ENCODE peak calls at places on chromosomes 16 and 17, in seven cellular contexts. P is tibial nerve, Q is neural progenitor cell, R is lower leg skin, M is BJ, J is mammary epithelial cell, X is transverse colon. V is an unnamed sample.

GRCh38 chr17:42221886-42222745 is 27.8 kb upstream of the GHDC start:
- DNase-seq in P (no peak), Q (peak; percentile 71), R (peak; percentile 82), M (no peak), J (peak; percentile 17), X (peak; percentile 44), V (peak; percentile 17)

GRCh38 chr16:56470232-56470631 is 18.9 kb downstream of the OGFOD1 start:
- DNase-seq in P (no peak), Q (no peak), R (no peak), M (no peak), J (peak; percentile 78), X (no peak), V (no peak)

GRCh38 chr17:76556759-76557367 is 17.0 kb downstream of the PRCD start:
- DNase-seq in P (no peak), Q (peak; percentile 25), R (no peak), M (no peak), J (peak; percentile 66), X (peak; percentile 36), V (no peak)

GRCh38 chr16:804193-805048 is 3.9 kb upstream of the GNG13 start:
- DNase-seq in P (no peak), Q (no peak), R (no peak), M (no peak), J (no peak), X (no peak), V (no peak)

GRCh38 chr16:27097671-27098275 is 31.0 kb downstream of the C16orf82 start:
- DNase-seq in P (peak; percentile 37), Q (no peak), R (peak; percentile 94), M (no peak), J (no peak), X (no peak), V (no peak)

GRCh38 chr16:22257440-22257839 is 39.8 kb upstream of the POLR3E start:
- DNase-seq in P (no peak), Q (no peak), R (no peak), M (no peak), J (no peak), X (no peak), V (no peak)

GRCh38 chr16:86101135-86101911 is 202.4 kb downstream of the IRF8 start:
- DNase-seq in P (no peak), Q (no peak), R (peak; percentile 63), M (no peak), J (no peak), X (no peak), V (no peak)

GRCh38 chr17:64457156-64457555 is 8.2 kb downstream of the MILR1 start:
- DNase-seq in P (no peak), Q (no peak), R (no peak), M (no peak), J (no peak), X (no peak), V (no peak)

GRCh38 chr16:83742520-83742919 is 65.3 kb upstream of the HSBP1 start:
- DNase-seq in P (no peak), Q (no peak), R (no peak), M (no peak), J (no peak), X (no peak), V (no peak)

GRCh38 chr16:49019081-49019633 is 262.5 kb downstream of the CBLN1 start:
- DNase-seq in P (no peak), Q (peak; percentile 67), R (peak; percentile 54), M (no peak), J (no peak), X (no peak), V (peak; percentile 86)

GRCh38 chr16:1979271-1980025 is 1.8 kb downstream of the NOXO1 start:
- DNase-seq in P (no peak), Q (peak; percentile 52), R (no peak), M (no peak), J (peak; percentile 87), X (peak; percentile 92), V (no peak)

GRCh38 chr17:60231234-60231633 is 81.5 kb downstream of the CA4 start:
- DNase-seq in P (no peak), Q (peak; percentile 4), R (no peak), M (no peak), J (peak; percentile 9), X (no peak), V (no peak)

GRCh38 chr16:10338426-10338825 is 47.4 kb upstream of the ATF7IP2 start:
- DNase-seq in P (no peak), Q (no peak), R (no peak), M (no peak), J (peak; percentile 17), X (no peak), V (no peak)

GRCh38 chr17:60153606-60154355 is 4.0 kb downstream of the CA4 start:
- DNase-seq in P (no peak), Q (no peak), R (no peak), M (no peak), J (no peak), X (no peak), V (no peak)

GRCh38 chr16:12879812-12880211 is 21.6 kb upstream of the SHISA9 start:
- DNase-seq in P (no peak), Q (no peak), R (no peak), M (no peak), J (no peak), X (no peak), V (no peak)

GRCh38 chr17:31598388-31598760 is 206.9 kb downstream of the RAB11FIP4 start:
- DNase-seq in P (no peak), Q (no peak), R (peak; percentile 12), M (no peak), J (no peak), X (no peak), V (no peak)
- TF ChIP-seq CTCF in P (no peak), Q (no peak), R (no peak), M (no peak), J (no peak), X (no peak), V (no peak)

DNA sequence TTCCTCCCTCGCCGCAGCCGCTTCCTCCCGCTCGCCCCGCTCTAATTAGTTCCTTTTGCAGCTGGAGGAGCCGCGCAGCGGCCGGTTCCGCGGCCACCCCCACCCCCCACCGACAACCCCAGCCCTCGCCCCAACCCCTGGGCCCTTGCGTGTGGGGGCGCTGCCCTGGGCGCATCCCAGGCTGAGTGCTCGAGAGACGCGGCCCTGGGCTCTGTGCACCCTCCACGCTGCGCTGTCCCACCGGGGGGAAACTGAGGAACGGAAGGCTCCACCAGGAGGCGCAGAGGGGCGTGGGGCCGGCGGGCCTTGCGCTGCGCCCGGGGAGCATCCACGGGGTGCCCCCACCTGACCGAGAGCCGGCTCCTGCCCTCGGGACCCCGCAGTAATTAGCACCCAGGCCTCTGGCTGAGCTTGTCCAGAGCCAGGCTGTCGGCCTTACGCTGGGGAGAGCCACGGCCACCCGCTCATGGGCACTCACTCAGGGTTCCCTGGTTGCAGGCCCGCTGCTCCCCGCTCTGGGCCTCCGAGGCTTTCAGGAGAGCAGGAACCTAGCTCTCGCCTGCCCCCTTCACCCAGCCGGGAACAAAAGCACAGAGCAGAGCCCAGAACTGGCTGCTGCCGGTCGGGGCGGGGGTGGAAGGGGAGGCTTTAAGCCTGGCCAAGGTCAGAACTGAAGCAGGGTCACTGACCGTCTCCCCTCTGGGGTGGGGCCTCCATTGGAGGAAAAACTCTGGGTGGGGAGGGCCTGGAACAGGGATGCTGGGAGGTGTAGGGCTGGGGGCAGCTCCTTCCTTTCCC is 12.1 kb downstream of the GLIS2 start:
- DNase-seq in P (peak; percentile 60), Q (peak; percentile 94), R (peak; percentile 95), M (no peak), J (peak; percentile 40), X (peak; percentile 74), V (no peak)
- H3K4me3 ChIP-seq in P (peak overlapping the region; percentile 55), Q (peak overlapping the region; percentile 54), R (peak overlapping the region; percentile 23), M (peak overlapping the region; percentile 32), J (no peak overlapping the region), X (peak overlapping the region; percentile 21), V (peak overlapping the region; percentile 36)

GRCh38 chr17:79201536-79202227 is 127.1 kb downstream of the ENGASE start:
- DNase-seq in P (no peak), Q (no peak), R (no peak), M (no peak), J (peak; percentile 23), X (no peak), V (no peak)

GRCh38 chr17:79203016-79203415 is 128.4 kb downstream of the ENGASE start:
- DNase-seq in P (no peak), Q (no peak), R (no peak), M (no peak), J (no peak), X (no peak), V (no peak)

GRCh38 chr17:79204261-79204660 is 129.6 kb downstream of the ENGASE start:
- DNase-seq in P (no peak), Q (no peak), R (no peak), M (no peak), J (no peak), X (no peak), V (no peak)

GRCh38 chr17:79202476-79202875 is 127.9 kb downstream of the ENGASE start:
- DNase-seq in P (no peak), Q (no peak), R (no peak), M (no peak), J (no peak), X (no peak), V (no peak)

DNA sequence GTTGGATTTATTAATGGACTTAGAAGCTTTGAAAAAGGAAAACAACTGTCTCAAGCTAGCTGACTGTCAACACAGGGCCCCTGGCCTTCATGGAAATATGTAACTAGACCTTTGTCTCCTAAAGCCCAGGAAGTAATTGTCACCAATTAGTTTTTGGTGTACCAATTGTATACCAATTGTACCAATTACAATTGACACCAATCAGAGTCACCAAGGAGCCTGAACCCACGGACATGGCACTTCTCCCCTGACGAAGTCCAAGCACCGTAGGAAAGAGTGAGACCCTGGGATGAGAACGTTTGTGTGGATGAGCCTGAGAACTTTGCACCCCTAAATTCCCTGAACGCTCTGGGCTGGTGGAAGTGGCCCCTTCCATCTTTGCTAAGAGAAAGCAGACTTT is 129.0 kb downstream of the ENGASE start:
- DNase-seq in P (no peak), Q (no peak), R (no peak), M (no peak), J (no peak), X (no peak), V (no peak)
- TF ChIP-seq CTCF in P (no peak), Q (no peak), R (no peak), M (no peak), J (no peak), X (no peak), V (no peak)

GRCh38 chr16:51134269-51134812 is 16.7 kb downstream of the SALL1 start:
- DNase-seq in P (no peak), Q (peak; percentile 59), R (no peak), M (no peak), J (no peak), X (no peak), V (no peak)

GRCh38 chr16:51133130-51133529 is 17.9 kb downstream of the SALL1 start:
- DNase-seq in P (no peak), Q (no peak), R (no peak), M (no peak), J (no peak), X (no peak), V (no peak)

GRCh38 chr16:51137097-51137496 is 14.0 kb downstream of the SALL1 start:
- DNase-seq in P (no peak), Q (no peak), R (no peak), M (no peak), J (no peak), X (no peak), V (no peak)

GRCh38 chr16:51133691-51134090 is 17.4 kb downstream of the SALL1 start:
- DNase-seq in P (no peak), Q (peak; percentile 45), R (no peak), M (no peak), J (no peak), X (no peak), V (no peak)

DNA sequence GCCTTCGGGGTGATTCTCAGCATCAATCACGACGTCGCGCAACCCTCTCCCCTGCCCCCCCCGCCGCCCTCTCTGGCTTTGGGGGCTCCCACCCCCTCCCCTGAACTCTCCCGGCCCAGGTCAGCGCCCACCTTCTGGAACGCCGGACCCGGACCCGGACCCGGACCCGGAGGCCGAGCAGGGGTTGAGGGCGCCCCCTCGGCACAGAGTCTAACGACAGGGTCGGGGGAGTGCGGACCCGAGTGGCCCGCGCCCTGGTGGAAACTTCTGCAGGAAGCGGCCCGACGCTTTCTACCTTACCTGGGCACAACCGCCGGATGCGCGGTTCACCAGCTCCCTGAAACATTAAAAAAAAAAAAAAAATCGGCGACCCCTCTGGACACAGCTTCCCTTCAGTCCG is 16.2 kb downstream of the SALL1 start:
- DNase-seq in P (no peak), Q (no peak), R (no peak), M (no peak), J (no peak), X (no peak), V (no peak)
- H3K4me3 ChIP-seq in P (no peak overlapping the region), Q (no peak overlapping the region), R (no peak overlapping the region), M (no peak overlapping the region), J (no peak overlapping the region), X (no peak overlapping the region), V (no peak overlapping the region)

V was measured in HFF-Myc.